ENCODE peak calls at places on chromosomes 6 and 20, in six cellular contexts. One of them, this sample, is unnamed.

GRCh38 chr20:40897177-40897700 is 131.4 kb upstream of the TOP1 start:
- DNase-seq in right lobe of liver: peak; percentile 28
- DNase-seq in GM12865: no peak
- DNase-seq in HFFc6: peak; percentile 9
- DNase-seq in glutamatergic neuron: no peak
- DNase-seq in BJ: peak; percentile 10
- DNase-seq in this sample: peak; percentile 90

GRCh38 chr6:32627831-32628230 is 9.4 kb upstream of the HLA-DQA1 start:
- DNase-seq in glutamatergic neuron: no peak
- DNase-seq in GM12865: peak; percentile 91
- DNase-seq in HFFc6: no peak
- DNase-seq in BJ: no peak
- DNase-seq in right lobe of liver: no peak
- DNase-seq in this sample: no peak

GRCh38 chr6:110542311-110543024 is 66.1 kb upstream of the SLC22A16 start:
- DNase-seq in BJ: no peak
- DNase-seq in right lobe of liver: peak; percentile 61
- DNase-seq in HFFc6: peak; percentile 14
- DNase-seq in glutamatergic neuron: no peak
- DNase-seq in GM12865: no peak
- DNase-seq in this sample: no peak

GRCh38 chr20:330233-331149 is 5.1 kb downstream of the SOX12 start:
- DNase-seq in BJ: no peak
- DNase-seq in GM12865: peak; percentile 80
- DNase-seq in HFFc6: peak; percentile 61
- DNase-seq in right lobe of liver: no peak
- DNase-seq in glutamatergic neuron: peak; percentile 63
- DNase-seq in this sample: peak; percentile 85

GRCh38 chr20:10902836-10903410 is 229.1 kb upstream of the JAG1 start:
- DNase-seq in GM12865: no peak
- DNase-seq in right lobe of liver: no peak
- DNase-seq in glutamatergic neuron: no peak
- DNase-seq in BJ: peak; percentile 31
- DNase-seq in HFFc6: no peak
- DNase-seq in this sample: peak; percentile 54

GRCh38 chr6:116836943-116837342 is 8.1 kb upstream of the GPRC6A start:
- DNase-seq in right lobe of liver: no peak
- DNase-seq in BJ: no peak
- DNase-seq in glutamatergic neuron: no peak
- DNase-seq in HFFc6: no peak
- DNase-seq in GM12865: no peak
- DNase-seq in this sample: no peak

GRCh38 chr6:170203212-170203611 is 87.7 kb downstream of the DLL1 start:
- DNase-seq in glutamatergic neuron: no peak
- DNase-seq in right lobe of liver: no peak
- DNase-seq in GM12865: no peak
- DNase-seq in HFFc6: no peak
- DNase-seq in BJ: no peak
- DNase-seq in this sample: no peak

GRCh38 chr6:121837545-121838229 is 402.2 kb downstream of the GJA1 start:
- DNase-seq in HFFc6: no peak
- DNase-seq in GM12865: no peak
- DNase-seq in glutamatergic neuron: no peak
- DNase-seq in BJ: no peak
- DNase-seq in right lobe of liver: no peak
- DNase-seq in this sample: no peak

GRCh38 chr6:109292983-109293586 is 89.2 kb downstream of the CD164 start:
- DNase-seq in right lobe of liver: no peak
- DNase-seq in BJ: no peak
- DNase-seq in glutamatergic neuron: no peak
- DNase-seq in HFFc6: no peak
- DNase-seq in GM12865: no peak
- DNase-seq in this sample: no peak

GRCh38 chr6:84260926-84261325 is 33.5 kb upstream of the CEP162 start:
- DNase-seq in HFFc6: no peak
- DNase-seq in BJ: no peak
- DNase-seq in glutamatergic neuron: no peak
- DNase-seq in GM12865: no peak
- DNase-seq in right lobe of liver: no peak
- DNase-seq in this sample: peak; percentile 42

GRCh38 chr20:36670665-36671357 is 24.8 kb upstream of the SLA2 start:
- DNase-seq in GM12865: no peak
- DNase-seq in right lobe of liver: no peak
- DNase-seq in BJ: no peak
- DNase-seq in HFFc6: no peak
- DNase-seq in glutamatergic neuron: no peak
- DNase-seq in this sample: no peak

GRCh38 chr6:165404703-165405102 is 95.3 kb upstream of the C6orf118 start:
- DNase-seq in HFFc6: no peak
- DNase-seq in BJ: no peak
- DNase-seq in right lobe of liver: no peak
- DNase-seq in glutamatergic neuron: no peak
- DNase-seq in GM12865: peak; percentile 2
- DNase-seq in this sample: no peak

GRCh38 chr6:15536201-15536955 is 126.5 kb downstream of the DTNBP1 start:
- DNase-seq in glutamatergic neuron: no peak
- DNase-seq in right lobe of liver: no peak
- DNase-seq in BJ: no peak
- DNase-seq in GM12865: no peak
- DNase-seq in HFFc6: no peak
- DNase-seq in this sample: peak; percentile 36

GRCh38 chr20:46174469-46175126 is 56.5 kb downstream of the CD40 start:
- DNase-seq in right lobe of liver: peak; percentile 64
- DNase-seq in GM12865: peak; percentile 76
- DNase-seq in BJ: no peak
- DNase-seq in HFFc6: no peak
- DNase-seq in glutamatergic neuron: peak; percentile 93
- DNase-seq in this sample: peak; percentile 34
- TF ChIP-seq CTCF in right lobe of liver: peak; percentile 58
- TF ChIP-seq CTCF in GM12865: peak; percentile 71
- TF ChIP-seq CTCF in BJ: peak; percentile 65
- TF ChIP-seq CTCF in HFFc6: peak; percentile 60
- TF ChIP-seq CTCF in glutamatergic neuron: peak; percentile 65
- TF ChIP-seq CTCF in this sample: peak; percentile 42

GRCh38 chr6:112501705-112502104 is 154.6 kb downstream of the RFPL4B start:
- DNase-seq in BJ: no peak
- DNase-seq in GM12865: no peak
- DNase-seq in HFFc6: no peak
- DNase-seq in glutamatergic neuron: peak; percentile 83
- DNase-seq in right lobe of liver: no peak
- DNase-seq in this sample: peak; percentile 12

GRCh38 chr6:112503210-112503609 is 156.1 kb downstream of the RFPL4B start:
- DNase-seq in right lobe of liver: no peak
- DNase-seq in BJ: no peak
- DNase-seq in glutamatergic neuron: peak; percentile 16
- DNase-seq in HFFc6: no peak
- DNase-seq in GM12865: no peak
- DNase-seq in this sample: no peak

GRCh38 chr6:112502348-112503130 is 155.4 kb downstream of the RFPL4B start:
- DNase-seq in GM12865: no peak
- DNase-seq in right lobe of liver: no peak
- DNase-seq in HFFc6: no peak
- DNase-seq in BJ: no peak
- DNase-seq in glutamatergic neuron: no peak
- DNase-seq in this sample: no peak
- TF ChIP-seq CTCF in GM12865: no peak
- TF ChIP-seq CTCF in right lobe of liver: no peak
- TF ChIP-seq CTCF in HFFc6: peak; percentile 78
- TF ChIP-seq CTCF in BJ: peak; percentile 46
- TF ChIP-seq CTCF in glutamatergic neuron: peak; percentile 71
- TF ChIP-seq CTCF in this sample: peak; percentile 27

GRCh38 chr6:166487148-166487547 is 99.3 kb downstream of the RAMACL start:
- DNase-seq in GM12865: no peak
- DNase-seq in right lobe of liver: no peak
- DNase-seq in glutamatergic neuron: no peak
- DNase-seq in HFFc6: no peak
- DNase-seq in BJ: no peak
- DNase-seq in this sample: no peak

GRCh38 chr6:166484863-166485262 is 101.6 kb downstream of the RAMACL start:
- DNase-seq in BJ: no peak
- DNase-seq in HFFc6: no peak
- DNase-seq in glutamatergic neuron: no peak
- DNase-seq in right lobe of liver: no peak
- DNase-seq in GM12865: no peak
- DNase-seq in this sample: no peak

GRCh38 chr6:166483556-166484250 is 101.0 kb upstream of the MPC1 start:
- DNase-seq in right lobe of liver: no peak
- DNase-seq in GM12865: no peak
- DNase-seq in HFFc6: no peak
- DNase-seq in BJ: no peak
- DNase-seq in glutamatergic neuron: no peak
- DNase-seq in this sample: no peak

GRCh38 chr6:166486536-166486880 is 100.0 kb downstream of the RAMACL start:
- DNase-seq in BJ: no peak
- DNase-seq in HFFc6: no peak
- DNase-seq in glutamatergic neuron: peak; percentile 10
- DNase-seq in right lobe of liver: no peak
- DNase-seq in GM12865: no peak
- DNase-seq in this sample: no peak

GRCh38 chr6:166485651-166486535 is 100.6 kb downstream of the RAMACL start:
- DNase-seq in GM12865: no peak
- DNase-seq in glutamatergic neuron: peak; percentile 16
- DNase-seq in right lobe of liver: no peak
- DNase-seq in BJ: no peak
- DNase-seq in HFFc6: no peak
- DNase-seq in this sample: no peak
- TF ChIP-seq CTCF in GM12865: no peak
- TF ChIP-seq CTCF in glutamatergic neuron: no peak
- TF ChIP-seq CTCF in right lobe of liver: no peak
- TF ChIP-seq CTCF in BJ: no peak
- TF ChIP-seq CTCF in HFFc6: no peak
- TF ChIP-seq CTCF in this sample: no peak

DNA sequence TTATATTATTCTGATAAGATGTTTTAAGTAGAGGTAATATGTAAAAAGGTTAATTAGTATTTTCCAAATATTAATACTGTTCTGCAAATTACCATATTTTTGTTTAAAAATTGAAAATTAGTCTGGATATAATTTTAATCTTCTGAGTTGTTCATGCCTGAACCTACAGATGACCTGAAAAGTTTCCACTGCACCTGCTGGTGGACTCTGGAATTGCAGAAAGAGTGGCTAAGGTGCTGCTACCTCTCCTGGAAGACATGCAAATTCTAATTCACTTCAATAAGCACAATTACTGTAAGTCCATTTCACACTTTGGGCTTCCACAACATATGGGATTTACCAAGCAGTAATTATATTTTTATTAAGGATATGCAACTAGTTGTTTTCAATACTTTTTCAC is 77.7 kb upstream of the OLIG3 start:
- DNase-seq in right lobe of liver: peak; percentile 52
- DNase-seq in GM12865: peak; percentile 70
- DNase-seq in glutamatergic neuron: peak; percentile 56
- DNase-seq in BJ: no peak
- DNase-seq in HFFc6: no peak
- DNase-seq in this sample: no peak
- TF ChIP-seq CTCF in right lobe of liver: peak; percentile 42
- TF ChIP-seq CTCF in GM12865: peak; percentile 69
- TF ChIP-seq CTCF in glutamatergic neuron: peak; percentile 90
- TF ChIP-seq CTCF in BJ: peak; percentile 65
- TF ChIP-seq CTCF in HFFc6: peak; percentile 72
- TF ChIP-seq CTCF in this sample: peak; percentile 59

GRCh38 chr6:26415791-26416190 is 13.7 kb downstream of the BTN3A1 start:
- DNase-seq in right lobe of liver: no peak
- DNase-seq in BJ: no peak
- DNase-seq in glutamatergic neuron: no peak
- DNase-seq in GM12865: no peak
- DNase-seq in HFFc6: no peak
- DNase-seq in this sample: peak; percentile 41

GRCh38 chr6:26422329-26422728 is 18.0 kb upstream of the BTN3A3 start:
- DNase-seq in GM12865: no peak
- DNase-seq in glutamatergic neuron: no peak
- DNase-seq in HFFc6: no peak
- DNase-seq in BJ: no peak
- DNase-seq in right lobe of liver: no peak
- DNase-seq in this sample: no peak

GRCh38 chr6:26421259-26422144 is 18.8 kb upstream of the BTN3A3 start:
- DNase-seq in HFFc6: peak; percentile 94
- DNase-seq in right lobe of liver: peak; percentile 76
- DNase-seq in BJ: peak; percentile 83
- DNase-seq in glutamatergic neuron: peak; percentile 40
- DNase-seq in GM12865: peak; percentile 79
- DNase-seq in this sample: peak; percentile 87

GRCh38 chr6:26416288-26416687 is 14.2 kb downstream of the BTN3A1 start:
- DNase-seq in right lobe of liver: no peak
- DNase-seq in glutamatergic neuron: no peak
- DNase-seq in HFFc6: no peak
- DNase-seq in BJ: no peak
- DNase-seq in GM12865: no peak
- DNase-seq in this sample: no peak

DNA sequence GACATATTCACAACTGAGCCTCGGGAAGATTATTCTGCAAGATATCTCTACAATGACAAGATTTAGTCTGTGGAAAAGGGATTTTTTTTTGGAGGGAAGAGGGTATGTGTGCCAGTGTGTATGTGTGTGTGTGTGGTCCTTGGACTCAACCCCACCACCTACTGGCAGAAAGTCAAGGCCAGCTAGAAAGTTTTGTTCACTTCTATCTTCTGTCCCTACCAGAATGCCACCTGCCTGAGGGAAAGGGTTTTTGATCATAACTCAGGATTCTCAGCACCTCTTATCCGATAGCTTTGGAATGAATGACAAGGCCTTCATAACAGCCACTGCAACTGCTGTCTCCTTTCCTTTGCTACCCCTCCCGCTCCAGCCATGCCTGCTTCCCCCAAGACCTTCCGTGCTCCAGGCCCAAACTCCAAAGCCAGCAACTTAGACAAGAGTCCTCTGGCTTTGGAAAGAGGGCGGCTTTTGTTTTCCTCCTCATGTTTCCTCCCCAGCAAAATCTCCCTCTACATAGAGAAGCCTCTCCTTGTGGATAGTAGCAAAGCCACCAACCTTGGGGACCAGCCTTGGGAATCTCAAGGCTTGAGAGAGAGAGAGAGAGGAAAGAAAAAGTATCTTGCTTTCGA is 18.6 kb downstream of the BTN3A1 start:
- DNase-seq in glutamatergic neuron: no peak
- DNase-seq in HFFc6: peak; percentile 55
- DNase-seq in BJ: no peak
- DNase-seq in right lobe of liver: no peak
- DNase-seq in GM12865: peak; percentile 64
- DNase-seq in this sample: no peak
- TF ChIP-seq CTCF in glutamatergic neuron: no peak
- TF ChIP-seq CTCF in HFFc6: peak; percentile 72
- TF ChIP-seq CTCF in BJ: peak; percentile 51
- TF ChIP-seq CTCF in right lobe of liver: peak; percentile 16
- TF ChIP-seq CTCF in GM12865: peak; percentile 56
- TF ChIP-seq CTCF in this sample: peak; percentile 35

This sample was measured in foreskin fibroblast.